ENCODE peak calls at places on chromosome 14, in eight cellular contexts. F is left ventricle myocardium inferior; Q is stomach; P is suprapubic skin; M is hepatocyte; I is CD4-positive, alpha-beta memory T cell; W is lung; G is pancreas. T is an unnamed sample. For H3K36me3, the result is how much of the 10 kb centered on the place peaks cover.

GRCh38 chr14:75306917-75307699 is 28.5 kb downstream of the FOS start:
- DNase-seq in W (no peak), P (peak), G (no peak), M (peak), I (no peak), F (no peak), Q (no peak), T (peak)

GRCh38 chr14:104461676-104462443 is 117.7 kb upstream of the C14orf180 start:
- DNase-seq in M (no peak), W (peak), Q (no peak), P (peak), F (no peak), I (no peak), G (peak), T (no peak)

GRCh38 chr14:67505254-67505653 is 16.7 kb upstream of the TMEM229B start:
- DNase-seq in Q (no peak), M (no peak), F (no peak), P (peak), I (no peak), W (no peak), G (no peak), T (no peak)

GRCh38 chr14:24080888-24081738 is 9.8 kb downstream of the CPNE6 start:
- DNase-seq in F (peak), M (peak), W (peak), G (peak), P (no peak), I (peak), Q (peak), T (peak)

GRCh38 chr14:51614707-51615106 is 37.0 kb upstream of the FRMD6 start:
- DNase-seq in P (no peak), M (no peak), F (no peak), G (no peak), I (no peak), Q (no peak), W (no peak), T (no peak)

GRCh38 chr14:76908834-76909233 is 82.6 kb downstream of the LRRC74A start:
- DNase-seq in G (no peak), I (peak), W (no peak), Q (no peak), F (no peak), M (no peak), P (no peak), T (no peak)

GRCh38 chr14:54166049-54166950 is 209.7 kb upstream of the BMP4 start:
- DNase-seq in I (no peak), W (no peak), M (no peak), G (no peak), P (no peak), Q (no peak), F (no peak), T (no peak)

GRCh38 chr14:78840898-78841297 is 670.7 kb downstream of the NRXN3 start:
- DNase-seq in Q (no peak), P (no peak), G (no peak), F (no peak), M (no peak), I (no peak), W (no peak), T (no peak)

GRCh38 chr14:34450958-34451357 is 11.1 kb downstream of the SPTSSA start:
- DNase-seq in G (no peak), Q (no peak), F (no peak), I (no peak), P (no peak), M (no peak), W (no peak), T (no peak)

GRCh38 chr14:63896278-63896720 is 43.5 kb downstream of the SYNE2 start:
- DNase-seq in G (no peak), P (peak), M (peak), Q (peak), W (peak), F (peak), I (no peak), T (no peak)

GRCh38 chr14:101055776-101056374 is 152.4 kb upstream of the RTL1 start:
- DNase-seq in P (no peak), M (no peak), G (no peak), I (no peak), F (no peak), Q (no peak), W (no peak), T (no peak)

GRCh38 chr14:69484444-69485113 is at the start of gene PLEKHD1:
- DNase-seq in G (peak), M (peak), F (no peak), I (no peak), W (peak), P (no peak), Q (peak), T (peak)

GRCh38 chr14:69481815-69482568 is 2.5 kb upstream of the PLEKHD1 start:
- DNase-seq in M (no peak), W (no peak), F (no peak), I (no peak), G (no peak), Q (no peak), P (no peak), T (no peak)

GRCh38 chr14:69485701-69486100 is 1.2 kb downstream of the PLEKHD1 start:
- DNase-seq in P (no peak), M (no peak), Q (no peak), I (no peak), G (no peak), W (no peak), F (no peak), T (no peak)

GRCh38 chr14:69485261-69485660 is 733 bp downstream of the PLEKHD1 start:
- DNase-seq in P (no peak), I (no peak), F (no peak), Q (no peak), G (no peak), M (no peak), W (no peak), T (no peak)

GRCh38 chr14:69483765-69484443 is 624 bp upstream of the PLEKHD1 start:
- DNase-seq in G (peak), I (no peak), Q (no peak), P (no peak), W (no peak), F (no peak), M (peak), T (no peak)
- H3K4me3 ChIP-seq in G (peak), I (no peak), Q (peak), P (peak), W (no peak), F (peak), M (peak), T (peak)

DNA sequence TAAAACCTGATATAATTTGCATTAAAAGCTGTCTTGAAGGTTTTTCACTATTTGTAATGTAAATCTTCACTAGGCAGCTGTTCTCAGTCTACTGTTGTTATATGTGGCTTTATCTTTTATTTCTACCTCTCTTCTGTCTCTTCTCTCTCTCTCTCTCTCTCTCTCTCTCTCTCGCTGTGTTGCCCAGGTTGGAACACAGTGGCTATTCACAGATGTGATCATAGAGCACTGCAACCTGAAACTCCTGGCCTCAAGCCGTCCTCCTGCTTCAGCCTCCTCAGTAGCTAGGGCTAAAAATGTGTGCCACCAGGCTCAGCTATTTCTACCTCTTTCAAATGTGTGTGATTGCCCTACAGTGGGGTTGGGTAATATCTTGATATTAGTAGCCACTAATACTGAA is 21.1 kb downstream of the FUT8 start:
- DNase-seq in I (no peak), P (no peak), W (no peak), G (no peak), Q (no peak), M (no peak), F (no peak), T (no peak)
- H3K36me3 ChIP-seq in I (under half), P (under half), W (under half), G (under half), Q (under half), M (under half), F (under half), T (under half)

DNA sequence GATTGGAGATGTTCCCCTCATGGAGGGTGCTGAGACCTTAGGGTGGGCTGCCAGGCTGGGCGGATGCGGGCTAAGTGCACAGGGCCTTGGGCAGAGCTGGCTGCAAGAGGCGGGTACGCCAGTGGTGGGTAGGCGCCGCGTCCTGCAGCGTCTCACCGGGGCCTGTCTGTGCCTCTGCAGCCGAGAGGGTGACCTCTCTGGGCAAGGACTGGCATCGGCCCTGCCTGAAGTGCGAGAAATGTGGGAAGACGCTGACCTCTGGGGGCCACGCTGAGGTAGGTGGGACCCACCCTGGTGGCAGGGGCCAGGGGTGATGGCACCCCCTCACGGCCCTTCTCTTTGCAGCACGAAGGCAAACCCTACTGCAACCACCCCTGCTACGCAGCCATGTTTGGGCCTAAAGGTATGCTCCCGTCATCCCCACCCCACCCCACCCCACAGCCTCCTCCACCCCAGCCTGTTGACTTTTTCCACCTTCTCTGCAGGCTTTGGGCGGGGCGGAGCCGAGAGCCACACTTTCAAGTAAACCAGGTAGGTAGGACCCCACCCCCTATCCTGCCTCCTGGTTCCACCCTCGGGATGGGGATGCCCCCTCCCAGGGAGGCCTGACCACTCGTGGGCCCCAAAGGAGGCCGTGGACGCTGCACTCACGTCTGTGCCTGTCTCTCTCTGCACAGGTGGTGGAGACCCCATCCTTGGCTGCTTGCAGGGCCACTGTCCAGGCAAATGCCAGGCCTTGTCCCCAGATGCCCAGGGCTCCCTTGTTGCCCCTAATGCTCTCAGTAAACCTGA is 1.5 kb downstream of the CRIP1 start:
- DNase-seq in G (peak), Q (no peak), P (no peak), I (peak), F (peak), W (no peak), M (no peak), T (no peak)
- H3K4me3 ChIP-seq in G (no peak), Q (peak), P (peak), I (peak), F (peak), W (peak), M (no peak), T (peak)

GRCh38 chr14:92659765-92660561 is 88.5 kb downstream of the LGMN start:
- DNase-seq in G (no peak), W (peak), F (peak), P (peak), M (no peak), Q (no peak), I (no peak), T (no peak)
- H3K36me3 ChIP-seq in G (under half), W (under half), F (under half), P (under half), M (under half), Q (half or more), I (half or more), T (under half)